ENCODE peak calls at places on chromosomes 4 and X, in five cellular contexts. P is mesendoderm, X is IMR-90, M is neuronal stem cell, Q is mesenchymal stem cell. F is an unnamed sample. For H3K4me1, the result is how much of the 10 kb centered on the place peaks cover.

GRCh38 chr4:42391356-42391675 is 6.0 kb upstream of the SHISA3 start:
- DNase-seq in Q (no peak), X (no peak), M (no peak), P (no peak), F (no peak)

GRCh38 chr4:6926681-6927478 is 17.3 kb downstream of the TBC1D14 start:
- DNase-seq in M (no peak), X (peak), Q (peak), P (peak), F (peak)

GRCh38 chr4:98430708-98431403 is 169.7 kb downstream of the RAP1GDS1 start:
- DNase-seq in P (peak), Q (peak), M (no peak), X (peak), F (peak)

GRCh38 chr4:166956484-166956883 is 277.8 kb downstream of the SPOCK3 start:
- DNase-seq in Q (no peak), P (no peak), M (no peak), X (no peak), F (no peak)

GRCh38 chrX:137550561-137551305 is 15.2 kb upstream of the ZIC3 start:
- DNase-seq in Q (no peak), P (peak), M (no peak), X (no peak), F (no peak)

GRCh38 chr4:71338846-71339593 is at the start of gene SLC4A4:
- DNase-seq in M (no peak), Q (peak), P (no peak), X (peak), F (no peak)

GRCh38 chr4:140005699-140006098 is 148.3 kb downstream of the MAML3 start:
- DNase-seq in X (no peak), M (no peak), P (no peak), Q (no peak), F (no peak)

GRCh38 chrX:145861818-145862217 is 44.2 kb downstream of the SLITRK2 start:
- DNase-seq in Q (no peak), X (no peak), M (no peak), P (no peak), F (no peak)

GRCh38 chrX:101210630-101211029 is 9.0 kb upstream of the DRP2 start:
- DNase-seq in Q (no peak), P (no peak), M (no peak), X (no peak), F (no peak)

GRCh38 chr4:57109847-57110634 is at the start of gene IGFBP7:
- DNase-seq in X (no peak), Q (peak), M (no peak), P (no peak), F (peak)

GRCh38 chrX:2503591-2504500 is 3.1 kb upstream of the DHRSX start:
- DNase-seq in X (no peak), P (no peak), Q (no peak), M (no peak), F (no peak)

GRCh38 chr4:40848981-40849380 is 99.2 kb downstream of the NSUN7 start:
- DNase-seq in P (peak), X (peak), M (no peak), Q (no peak), F (no peak)

GRCh38 chr4:141896687-141897086 is 260.3 kb downstream of the IL15 start:
- DNase-seq in Q (no peak), P (no peak), M (no peak), X (no peak), F (no peak)

GRCh38 chr4:150032541-150032940 is 45.7 kb upstream of the DCLK2 start:
- DNase-seq in P (no peak), X (peak), M (no peak), Q (no peak), F (no peak)

GRCh38 chrX:47145408-47146120 is 543 bp downstream of the RBM10 start:
- DNase-seq in Q (no peak), M (no peak), P (no peak), X (no peak), F (no peak)

GRCh38 chrX:136823175-136823574 is 42.4 kb upstream of the ARHGEF6 start:
- DNase-seq in P (no peak), Q (no peak), X (peak), M (no peak), F (no peak)

GRCh38 chr4:1723131-1723801 is 1.9 kb downstream of the TACC3 start:
- DNase-seq in X (no peak), M (no peak), Q (no peak), P (no peak), F (peak)

GRCh38 chrX:30620980-30621716 is 32.1 kb upstream of the GK start:
- DNase-seq in P (peak), X (peak), M (no peak), Q (peak), F (peak)

GRCh38 chrX:13658602-13659001 is 5.7 kb downstream of the TCEANC start:
- DNase-seq in M (peak), Q (peak), X (peak), P (peak), F (no peak)

GRCh38 chrX:41695464-41695863 is 6.7 kb downstream of the GPR34 start:
- DNase-seq in M (no peak), P (peak), X (peak), Q (peak), F (peak)

GRCh38 chr4:147516133-147516532 is 35.2 kb downstream of the EDNRA start:
- DNase-seq in M (no peak), Q (no peak), X (no peak), P (no peak), F (no peak)
- H3K4me1 ChIP-seq in M (under half), Q (under half), X (under half), P (under half), F (under half)

GRCh38 chrX:154918060-154918483 is 31.9 kb downstream of the F8A1 start:
- DNase-seq in X (peak), M (peak), P (peak), Q (peak), F (peak)
- H3K4me3 ChIP-seq in X (peak), M (no peak), P (no peak), Q (no peak), F (no peak)

DNA sequence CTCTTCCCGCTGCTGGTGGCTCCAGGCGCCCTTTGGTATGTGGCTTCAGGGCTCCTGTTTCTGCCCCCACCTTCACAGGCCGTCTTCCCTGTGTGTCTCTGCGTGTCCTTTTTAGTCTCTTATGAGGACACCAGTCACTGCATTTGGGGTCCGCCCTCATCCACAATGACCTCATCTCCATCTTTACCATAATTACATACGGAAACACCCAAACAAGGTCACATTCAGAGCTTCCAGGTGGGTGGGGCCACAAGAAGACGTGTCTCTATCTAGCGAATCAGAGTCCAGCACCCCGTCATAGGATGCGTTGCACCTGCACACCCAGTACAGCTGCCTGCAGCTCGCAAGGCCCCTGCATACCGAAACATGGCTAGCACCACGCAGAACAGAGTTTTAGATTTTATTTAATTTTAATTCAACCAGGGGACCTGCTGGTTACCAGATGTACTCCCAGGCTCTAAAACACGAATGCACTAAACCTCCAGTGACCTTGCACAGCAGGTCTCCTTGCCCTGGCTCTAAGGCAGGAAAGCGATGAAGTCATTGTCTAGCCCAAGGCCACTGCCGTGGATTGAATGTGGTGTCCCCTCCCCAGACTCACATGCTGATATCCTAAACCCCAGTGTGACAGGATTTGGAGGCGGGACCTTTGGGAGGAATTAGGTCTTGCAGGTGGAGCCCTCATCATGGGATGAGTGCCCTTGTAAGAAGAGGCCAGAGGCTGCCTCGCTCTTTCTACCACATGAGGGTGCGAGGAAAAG is 30.3 kb downstream of the ABLIM2 start:
- DNase-seq in X (no peak), M (no peak), P (peak), Q (no peak), F (no peak)
- H3K18ac ChIP-seq in X (no peak), M (no peak), P (no peak), Q (no peak), F (no peak)

GRCh38 chr4:156950090-156950489 is 21.5 kb downstream of the PDGFC start:
- DNase-seq in M (no peak), P (no peak), X (no peak), Q (no peak), F (no peak)
- H3K4me1 ChIP-seq in M (under half), P (under half), X (under half), Q (under half), F (under half)

DNA sequence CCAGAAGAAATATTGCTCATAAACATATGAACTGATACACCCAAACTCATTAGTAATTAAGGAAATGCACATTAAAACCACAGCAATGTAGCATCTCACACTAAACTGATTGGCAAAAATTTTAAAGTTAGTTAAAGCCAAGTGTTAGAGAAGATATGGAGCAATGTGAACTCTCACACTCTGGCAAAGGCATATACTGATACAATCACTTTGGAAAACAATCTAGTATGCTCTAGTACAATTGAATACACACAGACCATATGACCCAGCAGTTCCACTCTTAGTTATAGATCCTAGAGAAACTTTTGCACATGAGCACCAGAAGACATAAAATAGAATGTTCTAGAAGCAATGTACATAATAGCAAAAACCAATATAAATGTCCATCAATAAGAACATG is 8.4 kb upstream of the AWAT1 start:
- DNase-seq in Q (no peak), X (no peak), M (no peak), P (no peak), F (no peak)
- H3K4me3 ChIP-seq in Q (no peak), X (no peak), M (no peak), P (no peak), F (no peak)

GRCh38 chr4:24840362-24840761 is 45.0 kb downstream of the SOD3 start:
- DNase-seq in P (no peak), Q (no peak), M (no peak), X (no peak), F (no peak)
- H3K18ac ChIP-seq in P (no peak), Q (no peak), M (no peak), X (no peak), F (no peak)